ENCODE peak calls at places on chromosomes 3 and 15, in five cellular contexts. X, U, N, T and B are unnamed samples.

GRCh38 chr15:42118650-42119531 is 24.5 kb upstream of the PLA2G4D start:
- DNase-seq in U (no peak), N (no peak), T (no peak), X (peak; percentile 21), B (peak; percentile 3)

GRCh38 chr3:129654126-129654525 is 47.6 kb upstream of the PLXND1 start:
- DNase-seq in T (no peak), X (no peak), U (no peak), N (no peak), B (no peak)

GRCh38 chr3:187889601-187890404 is 144.5 kb upstream of the BCL6 start:
- DNase-seq in U (no peak), X (no peak), N (no peak), T (no peak), B (no peak)

GRCh38 chr3:95172144-95172543 is 1109.3 kb downstream of the NSUN3 start:
- DNase-seq in X (no peak), N (no peak), U (no peak), T (no peak), B (no peak)

GRCh38 chr3:69683076-69683806 is 56.0 kb upstream of the MITF start:
- DNase-seq in X (no peak), N (no peak), T (no peak), U (no peak), B (peak; percentile 36)

GRCh38 chr3:81581966-81582599 is 179.4 kb downstream of the GBE1 start:
- DNase-seq in T (peak; percentile 31), N (no peak), U (no peak), X (peak; percentile 27), B (no peak)

GRCh38 chr15:41660235-41661077 is at the start of gene MGA:
- DNase-seq in T (peak; percentile 80), N (peak; percentile 84), U (peak; percentile 80), X (peak; percentile 94), B (peak; percentile 73)

GRCh38 chr3:69385033-69385722 is 710 bp downstream of the FRMD4B start:
- DNase-seq in N (no peak), X (no peak), U (no peak), T (peak; percentile 30), B (no peak)

GRCh38 chr15:91853501-91853967 is at the start of gene SLCO3A1:
- DNase-seq in N (peak; percentile 56), U (peak; percentile 54), X (peak; percentile 75), T (peak; percentile 39), B (no peak)

GRCh38 chr3:112860898-112861297 is 14.2 kb upstream of the CD200R1L start:
- DNase-seq in U (no peak), X (no peak), T (no peak), N (no peak), B (no peak)

GRCh38 chr3:37174532-37175126 is at the start of gene LRRFIP2:
- DNase-seq in N (no peak), X (no peak), T (peak; percentile 64), U (no peak), B (no peak)

GRCh38 chr3:179957264-179957845 is 79.4 kb downstream of the PEX5L start:
- DNase-seq in N (no peak), U (no peak), X (no peak), T (no peak), B (peak; percentile 12)